ENCODE peak calls at places on chromosome 1, in seven cellular contexts. Z, K, R, N, G, I and A are unnamed samples.

GRCh38 chr1:4652631-4653327 is 1.6 kb upstream of the AJAP1 start:
- DNase-seq in Z (peak), K (peak), R (peak), N (peak), G (peak), I (peak), A (peak)

GRCh38 chr1:112423207-112423606 is 27.2 kb downstream of the CTTNBP2NL start:
- DNase-seq in Z (no peak), K (no peak), R (no peak), N (no peak), G (no peak), I (no peak), A (no peak)

GRCh38 chr1:188022661-188023060 is 1193.9 kb downstream of the PLA2G4A start:
- DNase-seq in Z (no peak), K (no peak), R (no peak), N (no peak), G (no peak), I (no peak), A (no peak)

GRCh38 chr1:94270801-94271203 is 33.4 kb upstream of the ARHGAP29 start:
- DNase-seq in Z (no peak), K (no peak), R (peak), N (no peak), G (no peak), I (no peak), A (no peak)

GRCh38 chr1:39220900-39221870 is 16.7 kb downstream of the MACF1 start:
- DNase-seq in Z (no peak), K (peak), R (no peak), N (no peak), G (no peak), I (no peak), A (no peak)

GRCh38 chr1:215888159-215888558 is 321.1 kb downstream of the KCTD3 start:
- DNase-seq in Z (no peak), K (no peak), R (no peak), N (no peak), G (peak), I (no peak), A (no peak)

GRCh38 chr1:231487019-231487418 is 41.5 kb upstream of the TSNAX start:
- DNase-seq in Z (no peak), K (no peak), R (no peak), N (no peak), G (no peak), I (peak), A (no peak)

GRCh38 chr1:233359431-233359830 is 31.9 kb downstream of the MAP3K21 start:
- DNase-seq in Z (no peak), K (no peak), R (peak), N (no peak), G (no peak), I (peak), A (peak)

GRCh38 chr1:197145451-197146029 is 929 bp downstream of the ASPM start:
- DNase-seq in Z (no peak), K (no peak), R (peak), N (no peak), G (no peak), I (no peak), A (no peak)

GRCh38 chr1:34066921-34067603 is 98.0 kb downstream of the CSMD2 start:
- DNase-seq in Z (no peak), K (no peak), R (no peak), N (no peak), G (no peak), I (no peak), A (no peak)

GRCh38 chr1:173768206-173768605 is 53.4 kb downstream of the KLHL20 start:
- DNase-seq in Z (no peak), K (no peak), R (no peak), N (no peak), G (no peak), I (no peak), A (no peak)

GRCh38 chr1:35894183-35894582 is 11.2 kb downstream of the AGO1 start:
- DNase-seq in Z (no peak), K (no peak), R (no peak), N (no peak), G (no peak), I (no peak), A (no peak)

GRCh38 chr1:208079161-208079560 is 165.0 kb downstream of the PLXNA2 start:
- DNase-seq in Z (no peak), K (no peak), R (no peak), N (no peak), G (no peak), I (no peak), A (no peak)

GRCh38 chr1:36093919-36094318 is 5.2 kb downstream of the ADPRS start:
- DNase-seq in Z (no peak), K (no peak), R (no peak), N (no peak), G (no peak), I (no peak), A (no peak)

GRCh38 chr1:232549998-232550397 is 79.9 kb downstream of the SIPA1L2 start:
- DNase-seq in Z (no peak), K (no peak), R (no peak), N (no peak), G (no peak), I (no peak), A (no peak)

GRCh38 chr1:44924835-44925464 is 61.4 kb downstream of the EIF2B3 start:
- DNase-seq in Z (no peak), K (no peak), R (peak), N (peak), G (peak), I (no peak), A (no peak)

GRCh38 chr1:212954514-212954913 is 4.2 kb downstream of the VASH2 start:
- DNase-seq in Z (no peak), K (no peak), R (no peak), N (no peak), G (no peak), I (no peak), A (no peak)

GRCh38 chr1:43582162-43582566 is 51.5 kb downstream of the PTPRF start:
- DNase-seq in Z (peak), K (peak), R (peak), N (peak), G (peak), I (peak), A (peak)

GRCh38 chr1:162158624-162159271 is 89.3 kb downstream of the NOS1AP start:
- DNase-seq in Z (no peak), K (no peak), R (no peak), N (no peak), G (no peak), I (no peak), A (no peak)

GRCh38 chr1:199667079-199667478 is 360.4 kb upstream of the NR5A2 start:
- DNase-seq in Z (no peak), K (no peak), R (no peak), N (no peak), G (no peak), I (no peak), A (no peak)

GRCh38 chr1:145707183-145707867 is at the start of gene PDZK1:
- DNase-seq in Z (no peak), K (peak), R (peak), N (no peak), G (peak), I (no peak), A (no peak)

GRCh38 chr1:15848143-15848928 is 829 bp downstream of the SPEN start:
- DNase-seq in Z (peak), K (no peak), R (peak), N (no peak), G (peak), I (peak), A (peak)

GRCh38 chr1:180380259-180381183 is 121.9 kb downstream of the ACBD6 start:
- DNase-seq in Z (no peak), K (no peak), R (no peak), N (no peak), G (no peak), I (no peak), A (no peak)

GRCh38 chr1:93815738-93816110 is 63.3 kb downstream of the DNTTIP2 start:
- DNase-seq in Z (no peak), K (no peak), R (no peak), N (no peak), G (no peak), I (no peak), A (no peak)

GRCh38 chr1:24199291-24199900 is 12.3 kb upstream of the IFNLR1 start:
- DNase-seq in Z (peak), K (peak), R (peak), N (peak), G (peak), I (peak), A (peak)

GRCh38 chr1:56645663-56646330 is 683 bp downstream of the PRKAA2 start:
- DNase-seq in Z (no peak), K (peak), R (peak), N (no peak), G (peak), I (peak), A (peak)

GRCh38 chr1:42211224-42211623 is 46.7 kb upstream of the GUCA2A start:
- DNase-seq in Z (no peak), K (no peak), R (no peak), N (no peak), G (no peak), I (no peak), A (no peak)

GRCh38 chr1:1763657-1764621 is 14.3 kb downstream of the NADK start:
- DNase-seq in Z (no peak), K (no peak), R (no peak), N (no peak), G (no peak), I (no peak), A (peak)

GRCh38 chr1:8723010-8723409 is 94.4 kb downstream of the RERE start:
- DNase-seq in Z (no peak), K (no peak), R (no peak), N (no peak), G (no peak), I (no peak), A (no peak)

GRCh38 chr1:115546846-115547245 is 94.9 kb upstream of the VANGL1 start:
- DNase-seq in Z (no peak), K (no peak), R (no peak), N (no peak), G (no peak), I (no peak), A (no peak)

GRCh38 chr1:68542586-68542985 is 45.7 kb upstream of the DEPDC1 start:
- DNase-seq in Z (no peak), K (no peak), R (no peak), N (no peak), G (no peak), I (no peak), A (no peak)

GRCh38 chr1:164770149-164770529 is 211.2 kb downstream of the PBX1 start:
- DNase-seq in Z (no peak), K (no peak), R (no peak), N (no peak), G (no peak), I (no peak), A (no peak)

GRCh38 chr1:165910764-165911421 is 83.5 kb downstream of the UCK2 start:
- DNase-seq in Z (no peak), K (no peak), R (no peak), N (no peak), G (no peak), I (peak), A (peak)

GRCh38 chr1:12184008-12184681 is 17.4 kb downstream of the TNFRSF1B start:
- DNase-seq in Z (no peak), K (peak), R (peak), N (no peak), G (peak), I (peak), A (peak)

GRCh38 chr1:211013346-211014240 is 120.4 kb downstream of the KCNH1 start:
- DNase-seq in Z (no peak), K (no peak), R (no peak), N (no peak), G (no peak), I (no peak), A (no peak)